ENCODE peak calls at places on chromosomes 16 and 17, in nine cellular contexts. H is heart right ventricle, Z is mucosa of descending colon, J is tibial nerve, X is body of pancreas, E is transverse colon, I is ascending aorta, O is sigmoid colon, W is A549. Y is an unnamed sample.

GRCh38 chr17:66488874-66489273 is 186.5 kb downstream of the PRKCA start:
- DNase-seq in H (no peak), Z (no peak), J (no peak), X (no peak), E (no peak), I (no peak), O (no peak), W (no peak), Y (no peak)

GRCh38 chr17:35740997-35741931 is 9.8 kb downstream of the RASL10B start:
- DNase-seq in H (no peak), Z (no peak), J (no peak), X (no peak), E (no peak), I (no peak), O (peak; percentile 62), W (no peak), Y (no peak)

GRCh38 chr17:40355123-40355803 is 9.3 kb downstream of the GJD3 start:
- DNase-seq in H (peak; percentile 75), Z (peak; percentile 85), J (peak; percentile 85), X (peak; percentile 81), E (peak; percentile 79), I (peak; percentile 89), O (peak; percentile 91), W (peak; percentile 77), Y (peak; percentile 95)

GRCh38 chr16:50310308-50311133 is 44.2 kb downstream of the ADCY7 start:
- DNase-seq in H (no peak), Z (no peak), J (no peak), X (peak; percentile 5), E (no peak), I (no peak), O (peak; percentile 64), W (no peak), Y (peak; percentile 76)

GRCh38 chr16:12259258-12259657 is 282.7 kb downstream of the SNX29 start:
- DNase-seq in H (no peak), Z (no peak), J (no peak), X (no peak), E (no peak), I (no peak), O (no peak), W (no peak), Y (no peak)

GRCh38 chr17:48612854-48613691 is 2.0 kb downstream of the HOXB8 start:
- DNase-seq in H (no peak), Z (no peak), J (no peak), X (no peak), E (peak; percentile 49), I (no peak), O (no peak), W (peak; percentile 79), Y (peak; percentile 47)

GRCh38 chr16:86925067-86925791 is 346.9 kb downstream of the FOXL1 start:
- DNase-seq in H (no peak), Z (peak; percentile 19), J (no peak), X (no peak), E (no peak), I (no peak), O (no peak), W (no peak), Y (no peak)

GRCh38 chr17:69501591-69502468 is 87.3 kb downstream of the MAP2K6 start:
- DNase-seq in H (peak; percentile 22), Z (peak; percentile 67), J (peak; percentile 30), X (peak; percentile 55), E (peak; percentile 47), I (peak; percentile 62), O (no peak), W (peak; percentile 63), Y (no peak)

GRCh38 chr16:12340151-12340733 is 363.7 kb downstream of the SNX29 start:
- DNase-seq in H (no peak), Z (peak; percentile 85), J (peak; percentile 18), X (peak; percentile 54), E (peak; percentile 46), I (no peak), O (no peak), W (peak; percentile 51), Y (no peak)

GRCh38 chr17:1073241-1073962 is 76.5 kb downstream of the TIMM22 start:
- DNase-seq in H (no peak), Z (no peak), J (no peak), X (no peak), E (no peak), I (no peak), O (no peak), W (no peak), Y (peak; percentile 54)

GRCh38 chr16:85902366-85903155 is 3.6 kb downstream of the IRF8 start:
- DNase-seq in H (no peak), Z (no peak), J (no peak), X (no peak), E (peak; percentile 67), I (no peak), O (no peak), W (no peak), Y (peak; percentile 89)

GRCh38 chr17:82237746-82238561 is 9.1 kb downstream of the SLC16A3 start:
- DNase-seq in H (no peak), Z (no peak), J (no peak), X (no peak), E (no peak), I (peak; percentile 66), O (peak; percentile 67), W (no peak), Y (peak; percentile 77)

GRCh38 chr16:87012954-87013938 is 303.9 kb downstream of the C16orf95 start:
- DNase-seq in H (no peak), Z (no peak), J (no peak), X (no peak), E (no peak), I (no peak), O (no peak), W (no peak), Y (no peak)

GRCh38 chr17:63837480-63837879 is 5.0 kb downstream of the SMARCD2 start:
- DNase-seq in H (no peak), Z (no peak), J (no peak), X (no peak), E (no peak), I (no peak), O (no peak), W (no peak), Y (peak; percentile 68)

GRCh38 chr17:1322469-1322868 is 43.0 kb downstream of the TRARG1 start:
- DNase-seq in H (no peak), Z (no peak), J (no peak), X (no peak), E (no peak), I (no peak), O (no peak), W (no peak), Y (no peak)

GRCh38 chr16:88066680-88067529 is 115.7 kb downstream of the BANP start:
- DNase-seq in H (no peak), Z (no peak), J (no peak), X (no peak), E (no peak), I (no peak), O (no peak), W (no peak), Y (peak; percentile 68)

GRCh38 chr17:75288784-75289121 is 480 bp downstream of the SLC25A19 start:
- DNase-seq in H (no peak), Z (peak; percentile 65), J (no peak), X (no peak), E (peak; percentile 67), I (no peak), O (no peak), W (no peak), Y (no peak)

GRCh38 chr16:22353188-22353919 is 21.1 kb downstream of the CDR2 start:
- DNase-seq in H (no peak), Z (peak; percentile 44), J (no peak), X (no peak), E (peak; percentile 32), I (no peak), O (no peak), W (peak; percentile 54), Y (no peak)

GRCh38 chr16:9053006-9053601 is 38.3 kb upstream of the HAPSTR1 start:
- DNase-seq in H (peak; percentile 67), Z (peak; percentile 53), J (no peak), X (peak; percentile 29), E (peak; percentile 49), I (peak; percentile 73), O (peak; percentile 65), W (peak; percentile 95), Y (no peak)

GRCh38 chr17:82186221-82186620 is 26.4 kb downstream of the CCDC57 start:
- DNase-seq in H (no peak), Z (no peak), J (no peak), X (no peak), E (no peak), I (no peak), O (no peak), W (no peak), Y (no peak)

GRCh38 chr17:71963341-71963740 is 157.5 kb upstream of the SOX9 start:
- DNase-seq in H (no peak), Z (no peak), J (no peak), X (no peak), E (no peak), I (no peak), O (no peak), W (no peak), Y (no peak)

DNA sequence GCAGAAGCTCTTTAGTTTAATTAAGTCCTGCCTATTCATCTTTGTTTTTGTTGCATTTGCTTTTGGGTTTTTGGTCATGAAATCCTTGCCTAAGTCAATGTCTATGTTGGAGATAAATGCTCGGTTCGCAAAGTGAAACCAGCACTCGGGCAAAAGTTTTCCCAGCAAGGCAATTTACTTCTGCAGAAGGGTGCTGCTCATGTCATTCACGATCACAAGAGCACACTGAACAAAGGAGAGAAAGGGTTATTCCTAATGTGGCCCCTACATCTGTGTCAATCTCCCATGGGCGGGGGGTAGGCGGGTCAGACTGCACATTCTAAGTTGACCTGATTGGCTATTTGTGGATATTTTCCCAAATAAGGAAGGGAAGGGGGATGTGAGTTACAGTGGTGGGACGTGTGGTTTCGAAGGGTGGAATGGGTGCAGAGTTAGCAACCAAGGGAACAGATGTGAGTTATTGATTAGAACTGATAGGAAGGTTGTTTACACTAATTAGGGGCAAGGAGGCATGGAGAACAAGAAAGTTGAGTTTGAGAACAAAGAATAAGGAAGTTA is 23.0 kb downstream of the ATF7IP2 start:
- DNase-seq in H (no peak), Z (no peak), J (no peak), X (no peak), E (no peak), I (no peak), O (no peak), W (peak; percentile 49), Y (no peak)
- H3K9me3 ChIP-seq in H (peaks cover 22% of the 10 kb centered on the region), Z (peaks cover 78% of the 10 kb centered on the region), J (peaks cover 85% of the 10 kb centered on the region), X (peaks cover 33% of the 10 kb centered on the region), E (peaks cover 56% of the 10 kb centered on the region), I (peaks cover 20% of the 10 kb centered on the region), O (peaks cover 20% of the 10 kb centered on the region), W (peaks cover 25% of the 10 kb centered on the region), Y (peaks cover 100% of the 10 kb centered on the region)

GRCh38 chr17:80926601-80927250 is 64.9 kb upstream of the CHMP6 start:
- DNase-seq in H (no peak), Z (no peak), J (no peak), X (no peak), E (no peak), I (no peak), O (no peak), W (no peak), Y (peak; percentile 58)
- TF ChIP-seq CTCF in H (no peak), Z (no peak), J (no peak), X (no peak), E (no peak), I (no peak), O (no peak), W (no peak), Y (no peak)

GRCh38 chr16:78996806-78997205 is 603.7 kb downstream of the MAF start:
- DNase-seq in H (no peak), Z (no peak), J (no peak), X (no peak), E (no peak), I (no peak), O (no peak), W (no peak), Y (no peak)
- H3K9me3 ChIP-seq in H (no peaks in the 10 kb centered on the region), Z (no peaks in the 10 kb centered on the region), J (no peaks in the 10 kb centered on the region), X (no peaks in the 10 kb centered on the region), E (no peaks in the 10 kb centered on the region), I (no peaks in the 10 kb centered on the region), O (no peaks in the 10 kb centered on the region), W (no peaks in the 10 kb centered on the region), Y (no peaks in the 10 kb centered on the region)

GRCh38 chr16:27920391-27920891 is 143.1 kb downstream of the GSG1L start:
- DNase-seq in H (no peak), Z (no peak), J (no peak), X (no peak), E (no peak), I (no peak), O (no peak), W (peak; percentile 20), Y (peak; percentile 50)
- TF ChIP-seq CTCF in H (no peak), Z (no peak), J (no peak), X (no peak), E (no peak), I (no peak), O (no peak), W (no peak), Y (no peak)

Y was measured in spleen.